ENCODE peak calls at places on chromosomes 3 and 15, in ten cellular contexts. One of them, this sample, is unnamed.

GRCh38 chr15:55587321-55588069 is 650 bp downstream of the PYGO1 start:
- DNase-seq in CD8-positive, alpha-beta memory T cell: no peak
- DNase-seq in body of pancreas: peak; percentile 31
- DNase-seq in suprapubic skin: peak; percentile 64
- DNase-seq in endodermal cell: peak; percentile 87
- DNase-seq in fibroblast of lung: peak; percentile 70
- DNase-seq in H1: peak; percentile 70
- DNase-seq in uterus: peak; percentile 38
- DNase-seq in right lobe of liver: no peak
- DNase-seq in hepatocyte: peak; percentile 63
- DNase-seq in this sample: no peak

GRCh38 chr3:33402936-33403335 is 37.3 kb downstream of the UBP1 start:
- DNase-seq in fibroblast of lung: no peak
- DNase-seq in CD8-positive, alpha-beta memory T cell: no peak
- DNase-seq in right lobe of liver: no peak
- DNase-seq in endodermal cell: no peak
- DNase-seq in suprapubic skin: no peak
- DNase-seq in body of pancreas: no peak
- DNase-seq in hepatocyte: no peak
- DNase-seq in uterus: no peak
- DNase-seq in H1: no peak
- DNase-seq in this sample: no peak

GRCh38 chr3:156483426-156483825 is 71.5 kb downstream of the SSR3 start:
- DNase-seq in fibroblast of lung: peak; percentile 92
- DNase-seq in CD8-positive, alpha-beta memory T cell: no peak
- DNase-seq in suprapubic skin: no peak
- DNase-seq in endodermal cell: no peak
- DNase-seq in right lobe of liver: no peak
- DNase-seq in H1: no peak
- DNase-seq in hepatocyte: peak; percentile 39
- DNase-seq in body of pancreas: no peak
- DNase-seq in uterus: no peak
- DNase-seq in this sample: peak; percentile 46

GRCh38 chr3:29822051-29822450 is 541.2 kb downstream of the RBMS3 start:
- DNase-seq in fibroblast of lung: peak; percentile 79
- DNase-seq in right lobe of liver: no peak
- DNase-seq in hepatocyte: no peak
- DNase-seq in body of pancreas: no peak
- DNase-seq in uterus: no peak
- DNase-seq in H1: no peak
- DNase-seq in suprapubic skin: no peak
- DNase-seq in endodermal cell: no peak
- DNase-seq in CD8-positive, alpha-beta memory T cell: no peak
- DNase-seq in this sample: no peak

GRCh38 chr3:4990061-4990460 is 10.8 kb downstream of the BHLHE40 start:
- DNase-seq in uterus: no peak
- DNase-seq in body of pancreas: no peak
- DNase-seq in right lobe of liver: no peak
- DNase-seq in fibroblast of lung: no peak
- DNase-seq in suprapubic skin: no peak
- DNase-seq in endodermal cell: no peak
- DNase-seq in hepatocyte: no peak
- DNase-seq in H1: no peak
- DNase-seq in CD8-positive, alpha-beta memory T cell: no peak
- DNase-seq in this sample: no peak

GRCh38 chr15:36903922-36904479 is 196.3 kb downstream of the MEIS2 start:
- DNase-seq in uterus: no peak
- DNase-seq in fibroblast of lung: peak; percentile 50
- DNase-seq in endodermal cell: no peak
- DNase-seq in H1: no peak
- DNase-seq in CD8-positive, alpha-beta memory T cell: no peak
- DNase-seq in hepatocyte: no peak
- DNase-seq in right lobe of liver: no peak
- DNase-seq in body of pancreas: no peak
- DNase-seq in suprapubic skin: peak; percentile 68
- DNase-seq in this sample: no peak

GRCh38 chr3:127799476-127800222 is 22.7 kb downstream of the MGLL start:
- DNase-seq in endodermal cell: no peak
- DNase-seq in H1: no peak
- DNase-seq in CD8-positive, alpha-beta memory T cell: no peak
- DNase-seq in suprapubic skin: no peak
- DNase-seq in hepatocyte: no peak
- DNase-seq in uterus: no peak
- DNase-seq in right lobe of liver: no peak
- DNase-seq in body of pancreas: no peak
- DNase-seq in fibroblast of lung: peak; percentile 96
- DNase-seq in this sample: no peak

GRCh38 chr3:63862804-63863149 is 828 bp downstream of the THOC7 start:
- DNase-seq in suprapubic skin: no peak
- DNase-seq in right lobe of liver: no peak
- DNase-seq in body of pancreas: no peak
- DNase-seq in hepatocyte: no peak
- DNase-seq in endodermal cell: peak; percentile 59
- DNase-seq in uterus: no peak
- DNase-seq in CD8-positive, alpha-beta memory T cell: no peak
- DNase-seq in fibroblast of lung: no peak
- DNase-seq in H1: no peak
- DNase-seq in this sample: no peak

GRCh38 chr3:172577962-172578560 is 54.8 kb upstream of the TNFSF10 start:
- DNase-seq in hepatocyte: no peak
- DNase-seq in uterus: no peak
- DNase-seq in fibroblast of lung: no peak
- DNase-seq in H1: no peak
- DNase-seq in CD8-positive, alpha-beta memory T cell: no peak
- DNase-seq in endodermal cell: no peak
- DNase-seq in body of pancreas: no peak
- DNase-seq in suprapubic skin: no peak
- DNase-seq in right lobe of liver: no peak
- DNase-seq in this sample: no peak

GRCh38 chr3:89411211-89411610 is 303.8 kb downstream of the EPHA3 start:
- DNase-seq in H1: no peak
- DNase-seq in endodermal cell: no peak
- DNase-seq in CD8-positive, alpha-beta memory T cell: no peak
- DNase-seq in body of pancreas: no peak
- DNase-seq in uterus: no peak
- DNase-seq in suprapubic skin: no peak
- DNase-seq in fibroblast of lung: no peak
- DNase-seq in hepatocyte: no peak
- DNase-seq in right lobe of liver: no peak
- DNase-seq in this sample: no peak

GRCh38 chr3:152656207-152657001 is 178.5 kb upstream of the P2RY1 start:
- DNase-seq in fibroblast of lung: peak; percentile 15
- DNase-seq in H1: no peak
- DNase-seq in uterus: no peak
- DNase-seq in endodermal cell: no peak
- DNase-seq in body of pancreas: no peak
- DNase-seq in hepatocyte: no peak
- DNase-seq in right lobe of liver: no peak
- DNase-seq in suprapubic skin: no peak
- DNase-seq in CD8-positive, alpha-beta memory T cell: no peak
- DNase-seq in this sample: no peak

GRCh38 chr3:80338366-80338765 is 570.6 kb upstream of the ROBO1 start:
- DNase-seq in fibroblast of lung: peak; percentile 20
- DNase-seq in right lobe of liver: no peak
- DNase-seq in endodermal cell: no peak
- DNase-seq in CD8-positive, alpha-beta memory T cell: no peak
- DNase-seq in body of pancreas: no peak
- DNase-seq in uterus: no peak
- DNase-seq in hepatocyte: no peak
- DNase-seq in suprapubic skin: no peak
- DNase-seq in H1: no peak
- DNase-seq in this sample: no peak

GRCh38 chr3:58119221-58119620 is 91.6 kb downstream of the DNASE1L3 start:
- DNase-seq in right lobe of liver: no peak
- DNase-seq in body of pancreas: no peak
- DNase-seq in H1: no peak
- DNase-seq in uterus: no peak
- DNase-seq in fibroblast of lung: no peak
- DNase-seq in endodermal cell: no peak
- DNase-seq in CD8-positive, alpha-beta memory T cell: no peak
- DNase-seq in hepatocyte: no peak
- DNase-seq in suprapubic skin: no peak
- DNase-seq in this sample: no peak
- H3K27ac ChIP-seq in right lobe of liver: no peak overlapping the region
- H3K27ac ChIP-seq in body of pancreas: peak overlapping the region; percentile 71
- H3K27ac ChIP-seq in H1: no peak overlapping the region
- H3K27ac ChIP-seq in uterus: peak overlapping the region; percentile 44
- H3K27ac ChIP-seq in fibroblast of lung: no peak overlapping the region
- H3K27ac ChIP-seq in endodermal cell: no peak overlapping the region
- H3K27ac ChIP-seq in CD8-positive, alpha-beta memory T cell: no peak overlapping the region
- H3K27ac ChIP-seq in hepatocyte: no peak overlapping the region
- H3K27ac ChIP-seq in suprapubic skin: no peak overlapping the region
- H3K27ac ChIP-seq in this sample: no peak overlapping the region

GRCh38 chr15:96372554-96372953 is 42.1 kb downstream of the NR2F2 start:
- DNase-seq in right lobe of liver: no peak
- DNase-seq in H1: no peak
- DNase-seq in body of pancreas: no peak
- DNase-seq in uterus: no peak
- DNase-seq in suprapubic skin: no peak
- DNase-seq in endodermal cell: no peak
- DNase-seq in CD8-positive, alpha-beta memory T cell: no peak
- DNase-seq in hepatocyte: no peak
- DNase-seq in fibroblast of lung: no peak
- DNase-seq in this sample: no peak
- H3K27me3 ChIP-seq in right lobe of liver: no peaks in the 10 kb centered on the region
- H3K27me3 ChIP-seq in H1: peaks cover 47% of the 10 kb centered on the region
- H3K27me3 ChIP-seq in body of pancreas: no peaks in the 10 kb centered on the region
- H3K27me3 ChIP-seq in uterus: no peaks in the 10 kb centered on the region
- H3K27me3 ChIP-seq in suprapubic skin: peaks cover 29% of the 10 kb centered on the region
- H3K27me3 ChIP-seq in endodermal cell: peaks cover 89% of the 10 kb centered on the region
- H3K27me3 ChIP-seq in CD8-positive, alpha-beta memory T cell: peaks cover 7% of the 10 kb centered on the region
- H3K27me3 ChIP-seq in hepatocyte: peaks cover 53% of the 10 kb centered on the region
- H3K27me3 ChIP-seq in fibroblast of lung: no peaks in the 10 kb centered on the region
- H3K27me3 ChIP-seq in this sample: peaks cover 4% of the 10 kb centered on the region

GRCh38 chr3:135150282-135150681 is 355.2 kb downstream of the EPHB1 start:
- DNase-seq in endodermal cell: no peak
- DNase-seq in uterus: no peak
- DNase-seq in fibroblast of lung: no peak
- DNase-seq in CD8-positive, alpha-beta memory T cell: no peak
- DNase-seq in suprapubic skin: no peak
- DNase-seq in H1: no peak
- DNase-seq in right lobe of liver: no peak
- DNase-seq in body of pancreas: no peak
- DNase-seq in hepatocyte: no peak
- DNase-seq in this sample: no peak

GRCh38 chr3:135148431-135148830 is 353.4 kb downstream of the EPHB1 start:
- DNase-seq in right lobe of liver: peak; percentile 66
- DNase-seq in H1: no peak
- DNase-seq in body of pancreas: peak; percentile 21
- DNase-seq in fibroblast of lung: no peak
- DNase-seq in uterus: peak; percentile 45
- DNase-seq in CD8-positive, alpha-beta memory T cell: no peak
- DNase-seq in hepatocyte: no peak
- DNase-seq in suprapubic skin: no peak
- DNase-seq in endodermal cell: no peak
- DNase-seq in this sample: no peak

GRCh38 chr3:135143474-135143873 is 348.4 kb downstream of the EPHB1 start:
- DNase-seq in endodermal cell: no peak
- DNase-seq in body of pancreas: no peak
- DNase-seq in H1: no peak
- DNase-seq in suprapubic skin: no peak
- DNase-seq in CD8-positive, alpha-beta memory T cell: no peak
- DNase-seq in uterus: no peak
- DNase-seq in hepatocyte: no peak
- DNase-seq in fibroblast of lung: no peak
- DNase-seq in right lobe of liver: peak; percentile 88
- DNase-seq in this sample: no peak

GRCh38 chr3:135145581-135145980 is 350.5 kb downstream of the EPHB1 start:
- DNase-seq in suprapubic skin: no peak
- DNase-seq in CD8-positive, alpha-beta memory T cell: no peak
- DNase-seq in body of pancreas: no peak
- DNase-seq in fibroblast of lung: no peak
- DNase-seq in uterus: no peak
- DNase-seq in right lobe of liver: no peak
- DNase-seq in endodermal cell: no peak
- DNase-seq in H1: no peak
- DNase-seq in hepatocyte: no peak
- DNase-seq in this sample: no peak

DNA sequence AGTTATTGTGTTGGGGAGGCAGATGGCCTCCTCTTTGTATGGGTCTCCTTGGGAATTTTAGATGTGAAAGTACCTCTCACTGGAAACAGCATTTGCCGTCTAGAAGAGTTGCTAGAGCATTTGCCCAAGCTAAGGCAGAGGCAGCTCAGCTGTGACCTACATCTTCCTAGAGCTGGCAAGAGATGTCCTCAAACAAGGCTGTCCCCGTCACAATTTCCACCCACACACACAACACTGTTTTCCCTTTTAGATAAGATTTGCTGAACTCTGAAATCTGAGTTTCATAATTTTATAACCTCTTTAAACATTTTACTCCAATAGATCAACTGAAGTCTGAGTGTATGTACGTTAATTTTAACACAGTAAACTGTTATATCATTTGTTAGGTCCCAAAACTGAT is 352.6 kb downstream of the EPHB1 start:
- DNase-seq in right lobe of liver: no peak
- DNase-seq in suprapubic skin: no peak
- DNase-seq in H1: no peak
- DNase-seq in hepatocyte: no peak
- DNase-seq in body of pancreas: no peak
- DNase-seq in uterus: no peak
- DNase-seq in endodermal cell: no peak
- DNase-seq in fibroblast of lung: no peak
- DNase-seq in CD8-positive, alpha-beta memory T cell: no peak
- DNase-seq in this sample: no peak
- H3K36me3 ChIP-seq in right lobe of liver: no peaks in the 10 kb centered on the region
- H3K36me3 ChIP-seq in suprapubic skin: no peaks in the 10 kb centered on the region
- H3K36me3 ChIP-seq in H1: no peaks in the 10 kb centered on the region
- H3K36me3 ChIP-seq in hepatocyte: no peaks in the 10 kb centered on the region
- H3K36me3 ChIP-seq in body of pancreas: no peaks in the 10 kb centered on the region
- H3K36me3 ChIP-seq in uterus: no peaks in the 10 kb centered on the region
- H3K36me3 ChIP-seq in endodermal cell: no peaks in the 10 kb centered on the region
- H3K36me3 ChIP-seq in fibroblast of lung: no peaks in the 10 kb centered on the region
- H3K36me3 ChIP-seq in CD8-positive, alpha-beta memory T cell: no peaks in the 10 kb centered on the region
- H3K36me3 ChIP-seq in this sample: no peaks in the 10 kb centered on the region

GRCh38 chr15:20271647-20272046 is 270.0 kb downstream of the GOLGA6L6 start:
- DNase-seq in CD8-positive, alpha-beta memory T cell: no peak
- DNase-seq in H1: no peak
- DNase-seq in hepatocyte: no peak
- DNase-seq in fibroblast of lung: no peak
- DNase-seq in uterus: no peak
- DNase-seq in suprapubic skin: no peak
- DNase-seq in body of pancreas: no peak
- DNase-seq in endodermal cell: no peak
- DNase-seq in right lobe of liver: no peak
- DNase-seq in this sample: no peak

GRCh38 chr15:20272422-20273184 is 269.0 kb downstream of the GOLGA6L6 start:
- DNase-seq in hepatocyte: no peak
- DNase-seq in H1: no peak
- DNase-seq in body of pancreas: no peak
- DNase-seq in CD8-positive, alpha-beta memory T cell: no peak
- DNase-seq in uterus: no peak
- DNase-seq in suprapubic skin: no peak
- DNase-seq in endodermal cell: no peak
- DNase-seq in right lobe of liver: no peak
- DNase-seq in fibroblast of lung: no peak
- DNase-seq in this sample: no peak
- H3K27ac ChIP-seq in hepatocyte: no peak overlapping the region
- H3K27ac ChIP-seq in H1: no peak overlapping the region
- H3K27ac ChIP-seq in body of pancreas: no peak overlapping the region
- H3K27ac ChIP-seq in CD8-positive, alpha-beta memory T cell: no peak overlapping the region
- H3K27ac ChIP-seq in uterus: no peak overlapping the region
- H3K27ac ChIP-seq in suprapubic skin: no peak overlapping the region
- H3K27ac ChIP-seq in endodermal cell: no peak overlapping the region
- H3K27ac ChIP-seq in right lobe of liver: no peak overlapping the region
- H3K27ac ChIP-seq in fibroblast of lung: no peak overlapping the region
- H3K27ac ChIP-seq in this sample: no peak overlapping the region

This sample was measured in CD4-positive, alpha-beta memory T cell.